ENCODE peak calls at places on chromosome 14, in seven cellular contexts. C is GM23248, D is HepG2, T is HCT116, Y is neural progenitor cell, U is fibroblast of lung, Q is mammary epithelial cell. B is an unnamed sample.

GRCh38 chr14:68015356-68016242 is 196.0 kb downstream of the RAD51B start:
- DNase-seq in C (no peak), D (no peak), T (no peak), Y (no peak), U (peak), Q (no peak), B (peak)

GRCh38 chr14:92154283-92154942 is 32.6 kb downstream of the CPSF2 start:
- DNase-seq in C (peak), D (peak), T (no peak), Y (no peak), U (peak), Q (no peak), B (peak)

GRCh38 chr14:105093426-105094192 is 28.4 kb upstream of the GPR132 start:
- DNase-seq in C (peak), D (peak), T (peak), Y (peak), U (peak), Q (peak), B (peak)

GRCh38 chr14:44846232-44846824 is 115.4 kb downstream of the KLHL28 start:
- DNase-seq in C (peak), D (peak), T (peak), Y (peak), U (peak), Q (peak), B (peak)

GRCh38 chr14:89237923-89238529 is 179.0 kb downstream of the FOXN3 start:
- DNase-seq in C (peak), D (no peak), T (no peak), Y (peak), U (no peak), Q (peak), B (peak)

GRCh38 chr14:44701563-44702263 is 194.6 kb upstream of the FSCB start:
- DNase-seq in C (no peak), D (no peak), T (no peak), Y (peak), U (peak), Q (no peak), B (peak)

GRCh38 chr14:104223810-104224515 is 85.6 kb downstream of the KIF26A start:
- DNase-seq in C (no peak), D (no peak), T (no peak), Y (no peak), U (no peak), Q (no peak), B (no peak)

GRCh38 chr14:86852530-86852929 is 1140.5 kb downstream of the GALC start:
- DNase-seq in C (no peak), D (no peak), T (no peak), Y (no peak), U (peak), Q (no peak), B (no peak)

GRCh38 chr14:106227793-106228192 is 701.4 kb downstream of the TMEM121 start:
- DNase-seq in C (no peak), D (no peak), T (no peak), Y (no peak), U (no peak), Q (no peak), B (no peak)

GRCh38 chr14:58356268-58356667 is 39.5 kb upstream of the TOMM20L start:
- DNase-seq in C (no peak), D (no peak), T (no peak), Y (no peak), U (no peak), Q (no peak), B (no peak)

GRCh38 chr14:96634896-96635295 is 132.7 kb downstream of the PAPOLA start:
- DNase-seq in C (no peak), D (no peak), T (no peak), Y (no peak), U (no peak), Q (no peak), B (no peak)

GRCh38 chr14:101008631-101009336 is 105.3 kb upstream of the RTL1 start:
- DNase-seq in C (peak), D (no peak), T (no peak), Y (no peak), U (no peak), Q (no peak), B (no peak)

GRCh38 chr14:90305176-90305601 is 26.6 kb downstream of the NRDE2 start:
- DNase-seq in C (no peak), D (peak), T (no peak), Y (no peak), U (no peak), Q (no peak), B (no peak)

GRCh38 chr14:70836946-70837345 is 27.6 kb upstream of the MAP3K9 start:
- DNase-seq in C (no peak), D (no peak), T (no peak), Y (no peak), U (no peak), Q (no peak), B (peak)

GRCh38 chr14:83764656-83765055 is 1765.3 kb upstream of the FLRT2 start:
- DNase-seq in C (no peak), D (no peak), T (no peak), Y (no peak), U (no peak), Q (no peak), B (no peak)

GRCh38 chr14:106488293-106488692 is 961.9 kb downstream of the TMEM121 start:
- DNase-seq in C (no peak), D (no peak), T (no peak), Y (no peak), U (no peak), Q (no peak), B (no peak)

GRCh38 chr14:100654814-100655795 is 67.9 kb upstream of the BEGAIN start:
- DNase-seq in C (peak), D (no peak), T (no peak), Y (peak), U (peak), Q (peak), B (peak)

GRCh38 chr14:102236026-102236425 is 68.9 kb downstream of the MOK start:
- DNase-seq in C (no peak), D (no peak), T (no peak), Y (no peak), U (no peak), Q (no peak), B (no peak)

GRCh38 chr14:58133739-58134138 is 18.3 kb downstream of the ARMH4 start:
- DNase-seq in C (peak), D (no peak), T (no peak), Y (no peak), U (peak), Q (peak), B (peak)

GRCh38 chr14:99168330-99168729 is 103.7 kb downstream of the BCL11B start:
- DNase-seq in C (no peak), D (no peak), T (no peak), Y (no peak), U (no peak), Q (no peak), B (no peak)

GRCh38 chr14:70802379-70802778 is 6.9 kb downstream of the MAP3K9 start:
- DNase-seq in C (no peak), D (no peak), T (no peak), Y (no peak), U (no peak), Q (no peak), B (no peak)

GRCh38 chr14:104577457-104578301 is 1.9 kb upstream of the C14orf180 start:
- DNase-seq in C (no peak), D (no peak), T (no peak), Y (no peak), U (no peak), Q (no peak), B (no peak)

GRCh38 chr14:100645200-100645985 is 58.2 kb upstream of the BEGAIN start:
- DNase-seq in C (peak), D (peak), T (peak), Y (peak), U (peak), Q (peak), B (peak)

GRCh38 chr14:100871234-100872186 is 32.0 kb downstream of the RTL1 start:
- DNase-seq in C (peak), D (peak), T (peak), Y (no peak), U (peak), Q (peak), B (no peak)

GRCh38 chr14:75657331-75657730 is 3.3 kb downstream of the ERG28 start:
- DNase-seq in C (no peak), D (no peak), T (no peak), Y (no peak), U (no peak), Q (no peak), B (no peak)

GRCh38 chr14:71338153-71338552 is 430.9 kb downstream of the PCNX1 start:
- DNase-seq in C (no peak), D (no peak), T (no peak), Y (no peak), U (no peak), Q (no peak), B (no peak)

DNA sequence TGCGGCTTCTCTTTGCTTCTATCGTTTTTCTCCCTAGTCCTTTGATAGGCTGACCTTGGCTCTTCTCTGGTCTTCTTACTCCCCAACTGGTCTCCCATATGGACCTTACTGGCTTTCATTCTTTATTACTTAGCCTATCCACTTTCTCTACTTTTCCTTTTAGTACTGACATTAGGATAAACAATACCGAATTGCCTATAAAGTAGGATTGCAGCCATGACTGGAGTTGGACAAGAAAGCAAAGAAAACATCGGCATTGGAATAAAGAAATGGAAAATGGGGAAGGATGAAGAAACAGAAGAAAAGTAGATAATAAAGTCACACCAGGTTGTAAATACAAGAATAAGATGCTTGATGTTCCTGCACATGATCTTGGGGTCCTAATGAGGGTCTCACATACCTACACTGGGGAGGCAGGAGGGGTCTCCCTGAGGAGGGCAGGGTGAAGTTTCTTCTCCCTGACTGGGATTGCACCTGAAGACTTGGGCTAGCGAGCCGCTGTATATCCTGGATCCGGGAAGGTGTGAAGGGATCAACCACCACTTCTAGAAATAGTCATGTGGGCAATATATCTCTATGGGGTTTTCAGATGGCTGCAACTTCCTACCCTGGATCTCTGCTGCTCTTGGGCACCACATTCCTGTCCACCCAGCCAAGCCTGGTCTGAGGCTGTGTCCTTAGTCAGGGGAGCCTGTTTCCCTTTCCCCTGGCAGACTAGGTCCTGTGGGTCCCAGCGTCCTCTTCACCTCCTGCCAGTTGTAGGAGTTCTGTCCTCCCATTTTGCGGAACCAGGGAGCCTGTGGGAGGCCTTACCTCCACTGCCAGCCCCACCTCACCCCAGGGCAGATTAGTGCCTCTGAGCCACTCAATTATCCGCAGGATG is 13.1 kb downstream of the NKX2-1 start:
- DNase-seq in C (no peak), D (no peak), T (no peak), Y (no peak), U (no peak), Q (no peak), B (no peak)
- TF ChIP-seq EZH2 in C (no peak), D (no peak), T (no peak), Y (no peak), U (no peak), Q (peak), B (no peak)

DNA sequence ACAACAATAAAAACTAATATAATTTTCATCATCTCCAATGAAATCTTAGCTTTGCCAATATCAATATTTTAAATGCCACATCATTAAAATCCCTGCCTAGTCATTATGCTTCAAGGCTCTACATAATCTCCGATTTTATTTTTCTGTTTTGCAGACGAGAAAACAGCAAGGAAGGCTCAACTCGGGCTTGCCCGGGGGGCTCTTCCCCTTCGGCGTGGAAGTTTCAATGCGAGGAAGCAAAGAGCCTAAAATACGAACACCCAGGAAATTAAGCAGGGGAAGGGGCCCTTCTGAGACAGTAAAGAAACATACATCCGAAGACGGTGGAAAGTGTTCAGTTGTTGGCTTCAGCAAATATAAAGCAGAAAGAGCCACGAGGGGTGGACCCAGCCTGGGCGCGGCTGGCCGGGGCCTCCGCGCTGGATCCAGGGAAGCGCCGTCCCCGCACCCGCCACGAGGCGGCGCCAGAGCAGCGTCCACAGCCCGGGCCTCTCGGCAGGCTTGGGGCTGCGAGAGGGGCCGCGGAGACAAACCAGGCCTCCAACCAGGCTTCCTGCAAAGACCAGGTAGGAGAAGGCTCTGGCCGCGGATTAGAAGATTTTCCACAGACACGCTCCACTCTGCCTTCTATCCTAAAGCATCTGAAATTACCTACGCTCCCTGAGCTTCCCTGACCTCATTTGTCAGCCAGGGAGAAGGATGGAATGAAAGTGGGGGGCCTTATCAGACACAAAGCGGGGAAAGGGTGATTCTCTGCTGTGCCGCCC is 77.2 kb downstream of the SERPINA3 start:
- DNase-seq in C (peak), D (no peak), T (no peak), Y (peak), U (peak), Q (peak), B (peak)
- TF ChIP-seq EZH2 in C (no peak), D (peak), T (no peak), Y (no peak), U (no peak), Q (no peak), B (no peak)

DNA sequence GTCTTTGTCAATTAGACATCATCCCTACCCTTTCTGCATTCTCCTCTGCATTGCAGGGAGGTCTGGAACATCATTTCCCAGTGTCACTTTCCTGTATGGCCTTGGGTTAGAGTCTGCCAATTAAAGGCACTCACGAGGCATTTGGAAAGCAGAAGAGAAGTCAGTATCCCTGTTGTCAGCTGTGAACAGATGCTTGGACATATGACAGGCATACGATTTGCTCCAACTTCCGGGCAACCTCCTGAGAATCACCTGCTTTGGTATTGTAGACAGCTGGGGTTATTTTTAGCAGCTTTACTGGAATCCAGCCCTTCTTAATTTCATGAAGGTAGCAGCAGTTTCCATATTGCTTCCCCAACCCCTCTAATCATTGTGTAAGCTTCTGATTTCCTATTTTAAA is 88.7 kb upstream of the DHRS4 start:
- DNase-seq in C (no peak), D (no peak), T (no peak), Y (no peak), U (no peak), Q (no peak), B (no peak)
- TF ChIP-seq EZH2 in C (no peak), D (no peak), T (no peak), Y (no peak), U (no peak), Q (no peak), B (no peak)

DNA sequence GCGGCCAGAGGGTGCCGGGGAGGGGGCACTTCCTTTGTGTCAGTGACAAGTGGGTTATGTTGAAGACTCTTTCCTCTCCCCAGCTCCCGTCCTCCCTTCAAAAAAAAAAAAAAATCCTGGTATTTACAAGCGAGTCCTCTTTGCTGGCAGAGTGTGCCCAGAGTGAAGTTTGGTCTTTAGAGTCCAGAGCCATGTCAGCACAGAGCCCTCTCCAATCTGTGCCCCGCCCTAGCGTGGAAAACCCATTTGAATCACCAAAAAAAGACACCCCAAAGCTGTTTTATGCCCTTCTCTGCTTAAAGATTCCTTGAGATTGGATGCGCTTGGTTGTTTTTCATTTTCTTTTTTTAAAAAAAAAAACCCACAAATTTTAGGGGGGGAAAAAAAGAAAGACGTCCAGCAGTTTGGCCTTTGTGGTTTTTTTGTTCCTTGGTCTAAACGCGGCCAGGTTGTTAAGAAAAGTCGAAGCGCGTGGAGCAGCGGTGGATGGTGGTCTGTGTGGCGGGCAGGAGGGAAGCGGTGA is 3.3 kb downstream of the NKX2-1 start:
- DNase-seq in C (no peak), D (no peak), T (no peak), Y (no peak), U (no peak), Q (no peak), B (no peak)
- TF ChIP-seq EZH2 in C (no peak), D (no peak), T (no peak), Y (peak), U (no peak), Q (peak), B (no peak)

GRCh38 chr14:74241611-74242005 is 2.4 kb downstream of the VSX2 start:
- DNase-seq in C (no peak), D (no peak), T (no peak), Y (no peak), U (no peak), Q (no peak), B (no peak)
- TF ChIP-seq EZH2 in C (peak), D (no peak), T (no peak), Y (peak), U (peak), Q (peak), B (no peak)

B was measured in PC-3.